ENCODE peak calls at places on chromosome 18, in eight cellular contexts. Y is DMS153, B is AG08395, L is NCI-H510A treated with DMSO at 0.1 percent for 48 hours, X is breast epithelium, Q is GF-D8, H is ascending aorta, M is PC-3. E is an unnamed sample.

GRCh38 chr18:42578781-42579180 is 536.7 kb downstream of the RIT2 start:
- DNase-seq in Y (no peak), B (no peak), L (no peak), X (no peak), Q (no peak), H (no peak), M (no peak), E (no peak)

GRCh38 chr18:48031641-48032040 is 101.2 kb upstream of the SMAD2 start:
- DNase-seq in Y (no peak), B (no peak), L (no peak), X (peak; percentile 33), Q (no peak), H (no peak), M (no peak), E (no peak)

GRCh38 chr18:44700652-44701051 is 20.0 kb downstream of the SETBP1 start:
- DNase-seq in Y (no peak), B (no peak), L (no peak), X (no peak), Q (no peak), H (no peak), M (no peak), E (peak; percentile 40)

GRCh38 chr18:48932462-48932818 is 18.3 kb downstream of the SMAD7 start:
- DNase-seq in Y (no peak), B (no peak), L (no peak), X (no peak), Q (no peak), H (no peak), M (no peak), E (no peak)

GRCh38 chr18:44826418-44827259 is 146.0 kb downstream of the SETBP1 start:
- DNase-seq in Y (peak; percentile 70), B (peak; percentile 71), L (peak; percentile 21), X (peak; percentile 70), Q (no peak), H (peak; percentile 15), M (peak; percentile 63), E (no peak)

GRCh38 chr18:44812426-44812825 is 131.7 kb downstream of the SETBP1 start:
- DNase-seq in Y (no peak), B (no peak), L (no peak), X (no peak), Q (no peak), H (no peak), M (no peak), E (no peak)

GRCh38 chr18:8745355-8746014 is 40.1 kb downstream of the MTCL1 start:
- DNase-seq in Y (no peak), B (peak; percentile 60), L (no peak), X (no peak), Q (no peak), H (no peak), M (no peak), E (no peak)

GRCh38 chr18:48319796-48320638 is 89.2 kb downstream of the ZBTB7C start:
- DNase-seq in Y (peak; percentile 95), B (peak; percentile 21), L (peak; percentile 80), X (no peak), Q (no peak), H (no peak), M (no peak), E (no peak)

GRCh38 chr18:35408843-35409261 is 31.7 kb upstream of the ZNF396 start:
- DNase-seq in Y (no peak), B (no peak), L (no peak), X (no peak), Q (no peak), H (no peak), M (no peak), E (no peak)

GRCh38 chr18:2898131-2898640 is 51.4 kb downstream of the EMILIN2 start:
- DNase-seq in Y (no peak), B (peak; percentile 61), L (no peak), X (no peak), Q (peak; percentile 85), H (no peak), M (peak; percentile 71), E (no peak)

GRCh38 chr18:54918060-54918459 is 41.2 kb downstream of the CCDC68 start:
- DNase-seq in Y (no peak), B (no peak), L (no peak), X (no peak), Q (no peak), H (no peak), M (no peak), E (no peak)

GRCh38 chr18:28176933-28177827 is at the start of gene CDH2:
- DNase-seq in Y (peak; percentile 82), B (peak; percentile 81), L (peak; percentile 96), X (no peak), Q (no peak), H (no peak), M (peak; percentile 82), E (no peak)

GRCh38 chr18:71114550-71115210 is 825.8 kb downstream of the SOCS6 start:
- DNase-seq in Y (no peak), B (no peak), L (peak; percentile 60), X (no peak), Q (no peak), H (no peak), M (no peak), E (no peak)

GRCh38 chr18:13136056-13136688 is 82.4 kb upstream of the LDLRAD4 start:
- DNase-seq in Y (no peak), B (no peak), L (no peak), X (no peak), Q (peak; percentile 40), H (no peak), M (no peak), E (peak; percentile 27)

GRCh38 chr18:50816767-50817166 is 3.0 kb downstream of the MRO start:
- DNase-seq in Y (no peak), B (no peak), L (no peak), X (no peak), Q (no peak), H (no peak), M (no peak), E (no peak)

GRCh38 chr18:58416704-58417683 is 211.9 kb downstream of the ALPK2 start:
- DNase-seq in Y (no peak), B (no peak), L (no peak), X (no peak), Q (no peak), H (no peak), M (peak; percentile 41), E (no peak)

GRCh38 chr18:43620936-43621335 is 343.6 kb upstream of the SYT4 start:
- DNase-seq in Y (peak; percentile 29), B (peak; percentile 57), L (peak; percentile 85), X (no peak), Q (no peak), H (no peak), M (peak; percentile 50), E (no peak)

GRCh38 chr18:61459896-61460295 is 126.7 kb downstream of the CDH20 start:
- DNase-seq in Y (no peak), B (no peak), L (no peak), X (no peak), Q (no peak), H (no peak), M (no peak), E (no peak)

GRCh38 chr18:51278045-51278649 is 80.7 kb upstream of the MEX3C start:
- DNase-seq in Y (no peak), B (no peak), L (peak; percentile 13), X (no peak), Q (peak; percentile 15), H (no peak), M (peak; percentile 44), E (peak; percentile 5)

GRCh38 chr18:32095156-32095555 is 3.5 kb downstream of the RNF138 start:
- DNase-seq in Y (no peak), B (no peak), L (no peak), X (no peak), Q (no peak), H (no peak), M (no peak), E (no peak)

GRCh38 chr18:2511451-2511850 is 59.9 kb downstream of the METTL4 start:
- DNase-seq in Y (no peak), B (no peak), L (no peak), X (no peak), Q (no peak), H (no peak), M (no peak), E (no peak)

GRCh38 chr18:76451475-76452331 is 43.3 kb downstream of the ZNF516 start:
- DNase-seq in Y (no peak), B (no peak), L (peak; percentile 60), X (no peak), Q (peak; percentile 27), H (no peak), M (no peak), E (no peak)

GRCh38 chr18:59065684-59066083 is 74.0 kb upstream of the SEC11C start:
- DNase-seq in Y (peak; percentile 66), B (no peak), L (no peak), X (no peak), Q (no peak), H (no peak), M (peak; percentile 82), E (no peak)

GRCh38 chr18:9642799-9643445 is 28.6 kb upstream of the PPP4R1 start:
- DNase-seq in Y (no peak), B (no peak), L (no peak), X (no peak), Q (no peak), H (no peak), M (peak; percentile 35), E (no peak)

E was measured in effector memory CD8-positive, alpha-beta T cell.